ENCODE peak calls at places on chromosomes 5 and 9, in five cellular contexts. O is H9, E is mesendoderm, V is IMR-90, Q is mesenchymal stem cell. H is an unnamed sample.

GRCh38 chr9:14159440-14160222 is 154.3 kb downstream of the NFIB start:
- DNase-seq in E (no peak), V (peak), Q (no peak), O (no peak), H (no peak)

GRCh38 chr9:133973791-133974630 is 18.1 kb downstream of the VAV2 start:
- DNase-seq in O (no peak), E (peak), V (no peak), Q (no peak), H (no peak)

GRCh38 chr9:134163374-134164196 is 779 bp downstream of the RNU6ATAC start:
- DNase-seq in Q (no peak), O (peak), V (peak), E (peak), H (peak)

GRCh38 chr9:93217706-93218105 is 33.8 kb downstream of the WNK2 start:
- DNase-seq in E (no peak), Q (no peak), V (no peak), O (no peak), H (no peak)

GRCh38 chr9:97705354-97705950 is 8.3 kb upstream of the XPA start:
- DNase-seq in O (no peak), E (no peak), Q (no peak), V (no peak), H (no peak)

GRCh38 chr5:59236996-59237395 is 654.1 kb downstream of the RAB3C start:
- DNase-seq in E (no peak), V (no peak), Q (no peak), O (no peak), H (no peak)

GRCh38 chr5:155839251-155840037 is 487.5 kb upstream of the SGCD start:
- DNase-seq in V (peak), E (peak), O (peak), Q (no peak), H (no peak)

GRCh38 chr5:98309785-98310566 is 463.5 kb upstream of the RGMB start:
- DNase-seq in Q (peak), E (peak), V (peak), O (peak), H (peak)

GRCh38 chr9:135887585-135888050 is 19.7 kb downstream of the CAMSAP1 start:
- DNase-seq in V (no peak), Q (no peak), O (peak), E (peak), H (no peak)

GRCh38 chr9:18343799-18344198 is 130.2 kb upstream of the ADAMTSL1 start:
- DNase-seq in O (no peak), E (no peak), Q (peak), V (peak), H (no peak)

GRCh38 chr5:159850192-159850573 is 66.1 kb upstream of the ADRA1B start:
- DNase-seq in O (no peak), V (peak), E (no peak), Q (no peak), H (no peak)

GRCh38 chr5:113331201-113331551 is 103.6 kb downstream of the TSSK1B start:
- DNase-seq in O (no peak), E (no peak), V (peak), Q (peak), H (no peak)

GRCh38 chr9:98851730-98852462 is 44.4 kb downstream of the GALNT12 start:
- DNase-seq in V (peak), Q (no peak), O (no peak), E (peak), H (no peak)

GRCh38 chr9:96137666-96138429 is 164.1 kb downstream of the HSD17B3 start:
- DNase-seq in O (no peak), V (peak), Q (peak), E (peak), H (no peak)

GRCh38 chr9:136543280-136543679 is 2.6 kb downstream of the NOTCH1 start:
- DNase-seq in V (no peak), E (no peak), Q (no peak), O (no peak), H (no peak)

GRCh38 chr5:4116834-4117233 is 521.2 kb downstream of the IRX1 start:
- DNase-seq in Q (no peak), E (no peak), V (no peak), O (no peak), H (no peak)

GRCh38 chr9:72294952-72295351 is 70.1 kb downstream of the ZFAND5 start:
- DNase-seq in V (no peak), E (no peak), Q (no peak), O (no peak), H (no peak)

DNA sequence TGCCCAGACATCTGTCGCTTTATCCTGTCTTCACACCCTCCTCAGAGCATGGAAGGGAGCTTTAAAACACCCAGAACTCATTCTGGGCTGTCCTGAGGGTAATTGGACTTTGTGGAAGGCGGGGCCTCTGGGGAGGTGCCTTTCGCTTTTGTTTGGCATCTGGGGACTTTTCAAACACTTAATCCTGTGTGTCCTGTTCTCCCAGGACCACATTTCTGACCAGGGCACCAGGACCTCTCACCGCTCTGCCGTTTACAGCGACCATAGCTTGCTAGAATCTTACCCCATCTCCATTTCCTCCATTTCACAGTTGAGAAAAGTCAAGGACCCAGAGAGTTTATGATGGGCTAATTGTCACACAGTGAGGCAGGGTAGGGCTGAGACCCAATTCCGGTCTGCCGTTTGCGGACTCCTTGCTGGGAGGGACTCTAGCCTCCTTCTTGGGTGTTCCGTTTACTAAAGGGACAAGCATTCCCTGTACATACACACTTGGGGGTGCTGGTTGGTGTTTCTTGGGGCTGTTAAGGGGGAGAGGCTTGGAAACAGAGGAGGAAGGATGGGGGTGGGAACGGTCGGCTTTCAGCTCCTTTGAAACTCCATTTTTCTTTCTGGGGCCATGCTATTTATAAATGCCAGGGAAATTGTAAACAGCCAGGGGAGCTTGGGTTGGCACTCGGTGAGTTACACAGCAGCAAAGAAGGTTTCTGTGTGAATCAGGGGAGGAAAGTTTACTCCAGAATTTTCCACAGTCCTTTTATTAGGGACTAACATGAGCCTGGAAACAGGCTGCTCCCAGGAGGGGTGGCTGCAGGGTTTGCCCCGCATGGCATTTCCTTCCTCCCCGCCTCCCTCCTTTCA is 1.3 kb downstream of the GSN start:
- DNase-seq in E (peak), V (no peak), O (no peak), Q (peak), H (no peak)
- H3K18ac ChIP-seq in E (peak), V (peak), O (no peak), Q (peak), H (no peak)

GRCh38 chr5:57174128-57174849 is 430 bp downstream of the GPBP1 start:
- DNase-seq in V (no peak), O (no peak), Q (peak), E (peak), H (no peak)
- H3K9ac ChIP-seq in V (peak), O (peak), Q (peak), E (peak), H (peak)

DNA sequence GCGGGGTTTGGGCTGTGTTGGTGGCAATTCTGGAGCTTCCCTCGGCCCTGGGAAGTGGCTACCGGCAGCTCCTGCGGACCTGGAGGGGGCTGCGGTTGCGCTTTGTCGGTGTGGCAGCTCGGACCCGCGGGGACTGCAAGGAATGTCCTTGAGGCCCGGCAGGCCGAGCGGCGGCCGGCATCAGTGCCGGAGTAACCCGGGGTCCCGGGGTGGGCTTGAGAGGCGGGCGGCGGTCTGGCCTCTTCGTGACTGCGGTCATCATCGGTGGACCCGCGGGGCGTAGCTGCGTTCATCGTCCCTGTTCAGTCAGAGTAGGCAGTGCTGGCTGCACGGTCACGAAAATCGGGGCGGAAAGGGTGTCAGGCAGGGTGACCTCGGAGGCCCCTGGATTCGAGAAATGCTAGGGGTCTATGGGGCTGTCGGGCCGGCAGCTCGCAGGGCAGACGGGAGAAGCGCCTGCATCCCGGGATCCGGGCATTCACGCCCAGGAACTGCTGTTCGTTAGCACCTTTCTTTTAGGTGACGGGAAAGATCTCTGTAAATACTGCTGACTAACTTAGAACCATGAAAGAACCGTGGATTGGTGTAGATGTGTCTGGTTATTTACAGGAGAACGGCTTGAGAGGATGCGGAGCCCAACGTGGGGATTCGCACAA is 474 bp downstream of the HMGCR start:
- DNase-seq in V (no peak), O (no peak), Q (no peak), E (peak), H (no peak)
- H3K18ac ChIP-seq in V (no peak), O (peak), Q (peak), E (peak), H (peak)

DNA sequence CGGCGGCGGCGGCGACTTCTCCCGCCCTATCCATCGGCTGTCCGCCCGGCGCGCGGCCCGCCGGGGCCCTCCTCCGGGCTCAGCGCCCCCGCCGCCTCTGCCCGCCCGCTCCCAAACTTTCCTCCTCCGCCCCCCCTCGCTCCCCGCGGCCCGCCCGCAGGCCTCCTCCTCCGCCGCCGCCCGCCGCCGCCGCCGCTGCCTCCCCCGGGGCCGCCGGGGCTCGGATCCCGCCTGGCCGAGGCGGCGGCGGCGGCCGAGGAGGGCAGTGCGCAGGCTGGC is 460 bp upstream of the PBX3 start:
- DNase-seq in E (no peak), O (no peak), Q (no peak), V (no peak), H (no peak)
- H3K9ac ChIP-seq in E (peak), O (no peak), Q (no peak), V (no peak), H (peak)

GRCh38 chr9:2496934-2497333 is 124.7 kb upstream of the VLDLR start:
- DNase-seq in O (no peak), Q (no peak), V (no peak), E (no peak), H (no peak)

GRCh38 chr9:2496160-2496559 is 125.4 kb upstream of the VLDLR start:
- DNase-seq in Q (no peak), V (no peak), O (no peak), E (no peak), H (no peak)

GRCh38 chr9:2494571-2494970 is 127.0 kb upstream of the VLDLR start:
- DNase-seq in Q (peak), E (peak), O (peak), V (peak), H (no peak)

GRCh38 chr9:2493578-2493977 is 128.0 kb upstream of the VLDLR start:
- DNase-seq in O (no peak), V (no peak), E (no peak), Q (no peak), H (no peak)

GRCh38 chr9:2495221-2496005 is 126.2 kb upstream of the VLDLR start:
- DNase-seq in O (no peak), V (no peak), E (peak), Q (no peak), H (no peak)
- H3K18ac ChIP-seq in O (no peak), V (peak), E (peak), Q (no peak), H (no peak)

GRCh38 chr5:138953370-138954256 is 78.5 kb upstream of the LRRTM2 start:
- DNase-seq in O (no peak), E (no peak), Q (peak), V (peak), H (no peak)

GRCh38 chr5:138952962-138953361 is 77.8 kb upstream of the LRRTM2 start:
- DNase-seq in O (no peak), Q (no peak), E (no peak), V (no peak), H (no peak)

GRCh38 chr5:138955013-138955660 is 80.0 kb upstream of the LRRTM2 start:
- DNase-seq in O (no peak), V (peak), Q (peak), E (no peak), H (no peak)

GRCh38 chr5:138955672-138956295 is 80.6 kb upstream of the LRRTM2 start:
- DNase-seq in O (no peak), Q (no peak), V (no peak), E (no peak), H (no peak)

DNA sequence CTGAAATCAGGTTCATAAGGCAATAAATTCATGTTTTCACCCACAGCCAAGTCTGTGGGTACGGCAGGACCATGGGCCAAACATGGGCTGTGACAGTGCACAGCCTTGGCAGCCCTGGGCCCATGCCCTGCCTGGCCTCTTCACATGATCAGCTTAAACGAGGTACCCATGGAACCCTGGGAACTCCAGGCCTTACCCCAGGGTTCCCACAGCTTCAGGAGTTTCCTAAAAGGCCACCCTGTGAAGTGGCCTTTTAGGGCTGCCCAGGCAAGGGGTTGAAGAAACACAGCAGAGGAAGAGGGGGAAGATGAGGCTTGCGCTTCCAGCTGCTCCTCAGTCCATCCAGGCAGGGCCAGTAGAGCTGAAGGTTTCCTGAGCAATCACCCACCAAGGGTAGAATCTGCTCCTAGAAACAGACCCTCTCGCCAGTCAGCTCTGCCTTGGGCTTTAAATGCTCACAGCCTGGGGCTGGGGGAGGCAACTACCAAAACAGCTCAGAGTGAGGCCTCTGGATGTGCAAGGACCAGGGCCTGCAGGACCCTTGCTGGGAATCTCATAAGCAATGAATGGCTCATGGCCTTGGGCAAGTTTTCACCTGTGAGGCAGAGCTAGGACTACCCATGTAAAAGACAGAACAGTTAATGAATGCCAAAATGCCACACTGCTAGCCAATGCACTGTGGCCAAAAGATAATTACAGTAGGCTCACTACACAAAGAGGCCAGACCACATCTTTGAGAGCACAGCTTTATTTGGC is 79.3 kb upstream of the LRRTM2 start:
- DNase-seq in E (peak), O (no peak), Q (no peak), V (no peak), H (no peak)
- H3K9ac ChIP-seq in E (no peak), O (no peak), Q (no peak), V (no peak), H (no peak)

GRCh38 chr5:119267958-119268386 is 87.8 kb upstream of the TNFAIP8 start:
- DNase-seq in Q (peak), E (peak), O (peak), V (peak), H (peak)
- H3K18ac ChIP-seq in Q (peak), E (peak), O (peak), V (peak), H (peak)

GRCh38 chr9:38434833-38435232 is 10.6 kb upstream of the IGFBPL1 start:
- DNase-seq in O (no peak), V (no peak), Q (no peak), E (peak), H (no peak)
- H3K9ac ChIP-seq in O (no peak), V (no peak), Q (no peak), E (no peak), H (no peak)

DNA sequence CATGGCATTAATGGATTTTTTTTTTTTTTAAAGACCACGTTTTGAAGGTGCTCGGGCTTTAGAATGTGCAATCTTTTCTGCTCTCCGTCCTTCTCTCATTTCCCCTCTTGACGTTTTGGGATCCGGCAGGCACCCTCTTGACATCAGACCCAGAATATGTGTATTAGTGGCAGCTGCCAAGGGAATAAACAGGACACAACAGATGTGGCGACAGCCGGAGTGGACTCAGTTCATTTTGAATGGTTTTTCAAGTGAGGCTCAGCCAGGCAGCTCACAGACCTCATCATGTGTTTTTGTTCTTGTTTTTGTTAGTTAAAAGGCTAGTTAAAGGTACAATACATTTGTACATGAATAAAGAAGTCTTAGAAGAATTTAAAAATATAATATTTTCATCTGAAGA is 365.0 kb upstream of the SEMA6A start:
- DNase-seq in V (no peak), E (no peak), Q (no peak), O (no peak), H (no peak)
- H3K18ac ChIP-seq in V (no peak), E (peak), Q (no peak), O (no peak), H (no peak)

DNA sequence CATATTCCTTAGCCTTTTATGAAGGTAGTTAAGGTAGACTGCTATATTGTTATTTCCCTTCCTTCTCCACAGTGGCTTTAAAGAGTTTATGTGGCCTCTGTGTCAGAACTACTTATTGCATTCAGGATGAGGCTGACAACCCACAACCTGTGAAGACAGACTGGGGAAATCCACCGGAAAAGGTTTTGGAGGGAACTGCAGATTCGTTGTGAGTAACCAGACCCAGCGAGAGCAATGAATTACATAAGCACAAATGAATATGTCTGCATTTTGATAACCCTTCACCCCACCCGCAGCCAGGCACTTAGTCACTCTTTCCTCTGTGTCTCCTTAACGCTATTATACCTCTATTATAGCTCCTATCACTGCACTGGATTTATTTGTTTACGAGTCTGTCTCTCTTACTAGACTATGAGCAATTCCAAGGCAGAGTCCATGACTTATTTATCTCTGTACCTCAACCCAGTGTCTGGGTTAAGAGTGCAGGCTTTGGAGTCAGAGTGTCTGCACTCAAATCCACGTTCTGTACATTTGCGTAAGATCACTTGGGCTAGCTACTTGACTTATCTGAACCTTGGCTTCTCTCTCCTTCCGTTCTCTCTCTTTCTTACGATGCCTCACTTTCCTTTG is 19.2 kb downstream of the KCTD16 start:
- DNase-seq in Q (peak), O (no peak), V (peak), E (no peak), H (no peak)
- H3K9ac ChIP-seq in Q (no peak), O (no peak), V (no peak), E (no peak), H (no peak)

H was measured in neuronal stem cell.